ENCODE peak calls at places on chromosomes 7 and 10, in four cellular contexts. U, P, J and M are unnamed samples.

GRCh38 chr10:79403441-79404230 is 41.8 kb downstream of the ZCCHC24 start:
- DNase-seq in U (no peak), P (peak; percentile 87), J (no peak), M (no peak)

GRCh38 chr10:14084875-14085274 is 245.8 kb downstream of the FRMD4A start:
- DNase-seq in U (peak; percentile 6), P (no peak), J (no peak), M (no peak)

GRCh38 chr7:56447864-56448693 is 331.9 kb upstream of the NUPR2 start:
- DNase-seq in U (no peak), P (no peak), J (peak; percentile 11), M (no peak)

GRCh38 chr10:68049289-68050078 is 25.6 kb downstream of the HERC4 start:
- DNase-seq in U (no peak), P (peak; percentile 6), J (peak; percentile 12), M (no peak)

GRCh38 chr7:79293655-79294142 is 159.8 kb downstream of the MAGI2 start:
- DNase-seq in U (peak; percentile 96), P (peak; percentile 86), J (no peak), M (no peak)

GRCh38 chr10:130963786-130964522 is 347.6 kb downstream of the TCERG1L start:
- DNase-seq in U (no peak), P (no peak), J (no peak), M (no peak)

GRCh38 chr10:93095225-93095624 is 21.5 kb downstream of the CYP26A1 start:
- DNase-seq in U (no peak), P (no peak), J (no peak), M (no peak)

GRCh38 chr7:22207724-22208225 is 149.2 kb downstream of the RAPGEF5 start:
- DNase-seq in U (no peak), P (no peak), J (no peak), M (no peak)

GRCh38 chr7:49791089-49791741 is 17.8 kb downstream of the VWC2 start:
- DNase-seq in U (peak; percentile 31), P (peak; percentile 28), J (peak; percentile 7), M (no peak)

GRCh38 chr10:110175406-110175805 is 32.0 kb upstream of the MXI1 start:
- DNase-seq in U (no peak), P (no peak), J (no peak), M (no peak)

GRCh38 chr10:117441812-117442443 is 66.7 kb upstream of the PDZD8 start:
- DNase-seq in U (peak; percentile 45), P (no peak), J (peak; percentile 28), M (no peak)

GRCh38 chr10:59362991-59363390 is 642 bp upstream of the FAM13C start:
- DNase-seq in U (peak; percentile 4), P (no peak), J (no peak), M (no peak)

GRCh38 chr7:52302765-52303520 is 732.5 kb upstream of the POM121L12 start:
- DNase-seq in U (no peak), P (no peak), J (no peak), M (no peak)

GRCh38 chr10:86688398-86688921 is 20.1 kb downstream of the LDB3 start:
- DNase-seq in U (peak; percentile 73), P (peak; percentile 48), J (peak; percentile 71), M (no peak)

GRCh38 chr10:102778781-102779180 is 35.0 kb downstream of the WBP1L start:
- DNase-seq in U (no peak), P (no peak), J (no peak), M (no peak)

GRCh38 chr10:101311440-101312067 is 42.4 kb upstream of the BTRC start:
- DNase-seq in U (no peak), P (no peak), J (no peak), M (no peak)

GRCh38 chr7:158263110-158263963 is 324.3 kb downstream of the PTPRN2 start:
- DNase-seq in U (no peak), P (peak; percentile 63), J (no peak), M (no peak)

GRCh38 chr10:112823007-112823406 is 127.0 kb upstream of the TCF7L2 start:
- DNase-seq in U (no peak), P (no peak), J (no peak), M (no peak)

GRCh38 chr10:112823604-112824003 is 126.4 kb upstream of the TCF7L2 start:
- DNase-seq in U (no peak), P (no peak), J (no peak), M (no peak)

GRCh38 chr10:112827951-112828350 is 122.1 kb upstream of the TCF7L2 start:
- DNase-seq in U (no peak), P (no peak), J (no peak), M (no peak)

GRCh38 chr10:112827091-112827490 is 123.0 kb upstream of the TCF7L2 start:
- DNase-seq in U (no peak), P (no peak), J (no peak), M (no peak)

DNA sequence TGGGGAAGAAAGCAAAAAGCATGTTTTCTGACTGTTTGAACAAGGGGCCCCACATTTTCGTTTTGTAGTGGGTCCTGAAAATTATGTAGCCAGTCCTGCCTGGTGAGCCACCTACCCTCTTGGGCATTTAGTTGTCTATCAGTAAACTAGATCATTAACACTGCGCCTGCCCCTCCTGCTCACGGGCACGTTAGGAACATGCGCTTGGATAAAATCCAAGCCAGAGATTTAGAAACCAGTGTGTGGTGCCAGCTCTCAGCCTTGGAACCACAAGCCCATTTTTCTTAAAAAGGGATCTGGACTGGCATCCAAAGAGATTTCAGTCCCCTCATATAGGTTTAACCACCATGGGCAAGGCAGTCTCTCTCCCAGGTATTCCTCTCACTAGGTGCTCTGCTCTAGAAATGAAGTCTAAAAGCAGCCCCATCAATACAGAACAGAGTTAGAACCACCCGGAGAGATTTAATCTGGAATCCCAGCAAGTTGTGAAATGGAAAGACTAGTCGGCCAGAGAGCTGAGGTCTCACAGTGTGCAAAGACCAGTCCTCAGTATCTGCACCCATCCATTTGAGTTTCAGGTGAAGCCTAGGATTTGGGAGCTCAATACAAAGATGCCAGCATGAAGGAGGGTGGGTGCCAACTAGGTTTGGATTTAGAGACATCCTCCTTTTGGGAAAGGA is 123.9 kb upstream of the TCF7L2 start:
- DNase-seq in U (no peak), P (no peak), J (no peak), M (no peak)
- TF ChIP-seq CHD2 in U (no peak), P (no peak), J (no peak), M (no peak)

DNA sequence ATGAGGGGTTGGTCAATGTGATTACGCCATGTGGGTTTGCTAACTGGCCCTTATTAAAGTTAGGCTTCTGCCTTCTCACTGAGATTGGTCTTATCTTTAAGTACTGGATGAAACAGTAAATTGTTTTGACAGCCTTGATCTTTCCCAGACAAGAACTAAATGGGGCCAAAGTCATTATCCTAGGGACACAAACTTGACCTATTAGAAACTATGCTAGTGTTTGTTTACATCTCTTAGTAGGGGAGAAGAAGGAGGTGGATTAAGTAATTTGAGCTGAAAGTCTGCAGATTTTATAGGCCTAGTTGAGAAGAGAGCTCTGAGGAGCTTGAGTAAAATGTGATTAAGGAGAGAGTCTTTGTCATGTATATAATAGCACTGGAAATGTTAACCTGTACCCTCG is 386.9 kb downstream of the HTR7 start:
- DNase-seq in U (no peak), P (no peak), J (no peak), M (no peak)
- TF ChIP-seq ESRRA in U (no peak), P (no peak), J (no peak), M (no peak)

DNA sequence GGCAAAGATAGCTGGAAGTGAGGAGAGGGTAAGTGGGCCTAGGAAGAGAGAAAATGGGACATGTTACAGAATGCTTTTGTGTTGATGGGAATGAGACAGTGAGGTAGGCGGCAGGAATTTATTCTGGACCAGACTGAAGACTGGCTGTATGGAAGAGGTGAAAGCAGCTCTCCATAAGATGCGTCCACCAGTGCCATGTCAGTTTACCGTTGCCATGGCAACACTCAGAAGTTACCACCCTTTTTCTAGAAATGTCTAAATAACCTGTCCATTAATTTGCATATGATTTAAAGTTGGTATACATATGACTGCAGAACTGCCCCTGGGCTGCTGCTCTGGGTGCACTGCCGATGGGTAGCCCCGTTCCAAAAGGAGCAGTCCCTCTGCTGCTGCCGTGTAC is 46.7 kb downstream of the RAB18 start:
- DNase-seq in U (no peak), P (no peak), J (no peak), M (no peak)
- TF ChIP-seq CHD2 in U (no peak), P (no peak), J (no peak), M (no peak)

DNA sequence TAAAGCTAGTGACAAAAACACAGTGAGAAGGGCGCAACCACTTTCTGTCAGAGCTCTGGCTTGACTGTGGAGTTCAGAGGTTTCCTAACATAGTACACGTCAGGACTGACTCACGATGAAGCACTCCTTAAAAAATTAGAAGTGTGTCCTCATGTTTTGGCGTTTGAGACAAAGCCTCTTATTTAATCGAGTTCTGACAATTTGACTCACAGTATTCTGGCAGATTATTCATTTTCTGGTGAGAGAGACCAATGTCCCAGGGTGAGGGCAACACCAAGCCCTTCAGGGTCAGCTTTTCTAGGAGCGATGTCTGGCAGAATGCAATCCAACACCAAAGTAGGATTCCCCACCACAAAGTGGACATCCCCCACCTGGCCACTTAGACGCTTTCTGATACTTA is 108.7 kb downstream of the DIP2C start:
- DNase-seq in U (no peak), P (no peak), J (no peak), M (no peak)
- TF ChIP-seq ESRRA in U (no peak), P (no peak), J (no peak), M (no peak)

GRCh38 chr7:99314504-99314903 is 11.2 kb upstream of the ARPC1A start:
- DNase-seq in U (peak; percentile 20), P (no peak), J (no peak), M (peak; percentile 15)
- TF ChIP-seq CHD2 in U (no peak), P (no peak), J (no peak), M (no peak)

GRCh38 chr7:32515890-32516550 is 20.7 kb downstream of the AVL9 start:
- DNase-seq in U (no peak), P (peak; percentile 92), J (no peak), M (no peak)
- TF ChIP-seq ESRRA in U (no peak), P (no peak), J (no peak), M (no peak)

DNA sequence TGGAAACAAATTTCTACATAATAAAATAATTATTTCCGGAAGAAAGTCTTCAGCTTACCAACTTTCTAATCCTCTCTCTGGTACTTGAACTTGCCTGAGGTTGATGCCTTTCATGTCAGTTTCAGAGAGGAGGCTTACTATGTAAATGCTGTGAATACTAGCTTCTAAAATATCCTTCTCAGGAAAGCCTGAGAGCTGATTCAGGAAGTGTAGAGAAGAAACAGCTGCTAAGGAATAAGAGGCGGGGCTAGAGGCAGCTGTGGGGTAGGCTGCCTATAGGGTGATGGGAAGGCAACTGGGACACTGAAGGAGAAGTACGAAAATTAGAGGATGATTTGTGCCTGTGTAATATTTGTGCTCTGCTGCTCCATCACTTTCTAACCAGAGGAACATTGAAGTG is 69.3 kb downstream of the AVL9 start:
- DNase-seq in U (peak; percentile 21), P (no peak), J (no peak), M (no peak)
- TF ChIP-seq CHD2 in U (no peak), P (no peak), J (no peak), M (no peak)

GRCh38 chr10:88897019-88897853 is 17.2 kb downstream of the STAMBPL1 start:
- DNase-seq in U (peak; percentile 38), P (peak; percentile 44), J (no peak), M (no peak)
- TF ChIP-seq ESRRA in U (no peak), P (no peak), J (no peak), M (no peak)